ENCODE peak calls at places on chromosomes 11 and 22, in six cellular contexts. Y, T, F, R, B and V are unnamed samples. For H3K4me1 and H3K36me3, the result is how much of the 10 kb centered on the place peaks cover.

GRCh38 chr11:45405916-45406670 is 120.0 kb upstream of the SYT13 start:
- DNase-seq in Y (peak), T (no peak), F (no peak), R (no peak), B (no peak), V (no peak)

GRCh38 chr11:6604081-6604626 is 580 bp downstream of the ILK start:
- DNase-seq in Y (peak), T (peak), F (peak), R (peak), B (no peak), V (peak)

GRCh38 chr22:41831383-41831782 is 1.5 kb upstream of the SREBF2 start:
- DNase-seq in Y (no peak), T (no peak), F (no peak), R (no peak), B (no peak), V (no peak)

GRCh38 chr11:116927163-116927772 is 89.8 kb upstream of the APOA1 start:
- DNase-seq in Y (peak), T (no peak), F (peak), R (no peak), B (no peak), V (no peak)

GRCh38 chr11:58832246-58832645 is 12.3 kb downstream of the GLYATL2 start:
- DNase-seq in Y (peak), T (no peak), F (no peak), R (no peak), B (no peak), V (no peak)

GRCh38 chr22:44319685-44320084 is 6.9 kb upstream of the SHISAL1 start:
- DNase-seq in Y (no peak), T (no peak), F (no peak), R (no peak), B (no peak), V (no peak)

GRCh38 chr11:67607507-67607906 is 771 bp downstream of the NDUFV1 start:
- DNase-seq in Y (no peak), T (no peak), F (no peak), R (no peak), B (no peak), V (no peak)

GRCh38 chr11:44104472-44105294 is 9.2 kb downstream of the EXT2 start:
- DNase-seq in Y (peak), T (no peak), F (peak), R (no peak), B (no peak), V (no peak)

GRCh38 chr11:62830904-62831519 is 839 bp downstream of the STX5 start:
- DNase-seq in Y (peak), T (peak), F (peak), R (no peak), B (no peak), V (no peak)

GRCh38 chr22:50201191-50202129 is 649 bp downstream of the SELENOO start:
- DNase-seq in Y (peak), T (no peak), F (peak), R (peak), B (no peak), V (no peak)

GRCh38 chr22:30212996-30213441 is 33.5 kb downstream of the LIF start:
- DNase-seq in Y (no peak), T (no peak), F (no peak), R (no peak), B (no peak), V (no peak)

GRCh38 chr11:134340354-134340964 is 8.7 kb downstream of the GLB1L2 start:
- DNase-seq in Y (no peak), T (peak), F (no peak), R (no peak), B (no peak), V (no peak)

GRCh38 chr11:94974178-94974577 is 669 bp downstream of the KDM4D start:
- DNase-seq in Y (peak), T (no peak), F (no peak), R (no peak), B (no peak), V (no peak)

GRCh38 chr11:2779499-2779980 is 79.7 kb upstream of the KCNQ1OT1 start:
- DNase-seq in Y (no peak), T (no peak), F (no peak), R (peak), B (no peak), V (no peak)

GRCh38 chr11:84430661-84431060 is 1144.5 kb upstream of the CCDC90B start:
- DNase-seq in Y (no peak), T (no peak), F (peak), R (no peak), B (no peak), V (no peak)

GRCh38 chr11:67118059-67118766 is 850 bp upstream of the KDM2A start:
- DNase-seq in Y (peak), T (peak), F (peak), R (peak), B (no peak), V (no peak)

GRCh38 chr11:46947399-46948077 is 11.0 kb downstream of the CSTPP1 start:
- DNase-seq in Y (no peak), T (no peak), F (peak), R (no peak), B (no peak), V (no peak)

GRCh38 chr11:20397281-20397680 is 9.8 kb downstream of the PRMT3 start:
- DNase-seq in Y (peak), T (no peak), F (peak), R (no peak), B (no peak), V (no peak)

GRCh38 chr11:2885017-2885675 is 429 bp downstream of the CDKN1C start:
- DNase-seq in Y (peak), T (peak), F (peak), R (peak), B (no peak), V (no peak)

GRCh38 chr11:72617080-72617744 is 57.0 kb downstream of the PDE2A start:
- DNase-seq in Y (no peak), T (no peak), F (no peak), R (no peak), B (no peak), V (no peak)

GRCh38 chr22:21948824-21949568 is 3.7 kb downstream of the PPM1F start:
- DNase-seq in Y (no peak), T (no peak), F (no peak), R (no peak), B (no peak), V (no peak)

GRCh38 chr11:64887234-64887756 is 8.9 kb upstream of the EHD1 start:
- DNase-seq in Y (no peak), T (no peak), F (no peak), R (no peak), B (no peak), V (no peak)
- H3K4me1 ChIP-seq in Y (under half), T (under half), F (half or more), R (under half), B (under half), V (under half)

GRCh38 chr11:42709216-42709615 is 602.6 kb upstream of the API5 start:
- DNase-seq in Y (no peak), T (no peak), F (no peak), R (no peak), B (no peak), V (no peak)
- H3K36me3 ChIP-seq in Y (under half), T (under half), F (under half), R (under half), B (under half), V (under half)

GRCh38 chr11:69721745-69722144 is 17.9 kb upstream of the FGF19 start:
- DNase-seq in Y (no peak), T (no peak), F (peak), R (no peak), B (no peak), V (no peak)
- TF ChIP-seq CTCF in Y (peak), T (no peak), F (peak), R (no peak), B (no peak), V (no peak)

GRCh38 chr22:46732513-46732912 is 5.5 kb downstream of the CERK start:
- DNase-seq in Y (no peak), T (peak), F (no peak), R (no peak), B (no peak), V (no peak)

GRCh38 chr22:46732041-46732379 is 6.0 kb downstream of the CERK start:
- DNase-seq in Y (no peak), T (peak), F (no peak), R (no peak), B (no peak), V (no peak)

GRCh38 chr22:46731246-46732040 is 6.6 kb downstream of the CERK start:
- DNase-seq in Y (no peak), T (peak), F (no peak), R (no peak), B (no peak), V (no peak)

GRCh38 chr22:46728470-46728869 is 9.6 kb downstream of the CERK start:
- DNase-seq in Y (no peak), T (peak), F (no peak), R (no peak), B (no peak), V (no peak)

DNA sequence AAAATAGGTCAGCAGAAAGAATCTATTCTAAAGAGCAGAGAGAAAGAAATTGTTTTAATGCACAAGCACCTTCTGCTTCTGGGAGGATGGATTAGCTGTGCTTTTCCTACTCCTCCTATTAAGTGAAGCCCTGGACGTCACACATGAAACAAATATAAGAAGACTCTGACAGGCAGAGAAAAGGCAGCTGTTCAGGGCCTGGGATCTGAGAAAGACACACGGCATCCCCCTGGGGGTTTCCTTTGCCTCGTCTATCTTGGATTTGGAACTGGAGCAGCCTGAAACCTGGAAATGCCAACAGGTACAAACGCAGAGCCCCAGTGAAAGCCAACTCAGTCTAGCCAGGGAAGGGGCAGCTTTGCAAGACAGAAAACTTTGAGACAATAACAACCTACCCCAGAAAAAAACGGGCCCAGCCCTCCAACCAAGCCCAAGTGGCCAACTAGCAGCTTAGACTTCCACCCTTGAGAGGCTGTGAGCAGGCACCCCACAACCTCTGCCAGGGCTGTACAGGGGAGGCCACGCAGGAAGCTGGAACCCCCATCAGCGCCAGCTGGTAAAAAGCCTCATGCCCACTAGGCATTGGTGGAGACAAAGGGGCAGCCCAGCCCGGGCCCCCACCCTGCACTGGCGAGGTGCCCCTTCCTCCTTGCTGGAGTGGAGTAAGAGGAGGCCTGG is 7.3 kb downstream of the CERK start:
- DNase-seq in Y (peak), T (no peak), F (no peak), R (no peak), B (no peak), V (no peak)
- H3K4me1 ChIP-seq in Y (under half), T (half or more), F (under half), R (under half), B (under half), V (under half)

DNA sequence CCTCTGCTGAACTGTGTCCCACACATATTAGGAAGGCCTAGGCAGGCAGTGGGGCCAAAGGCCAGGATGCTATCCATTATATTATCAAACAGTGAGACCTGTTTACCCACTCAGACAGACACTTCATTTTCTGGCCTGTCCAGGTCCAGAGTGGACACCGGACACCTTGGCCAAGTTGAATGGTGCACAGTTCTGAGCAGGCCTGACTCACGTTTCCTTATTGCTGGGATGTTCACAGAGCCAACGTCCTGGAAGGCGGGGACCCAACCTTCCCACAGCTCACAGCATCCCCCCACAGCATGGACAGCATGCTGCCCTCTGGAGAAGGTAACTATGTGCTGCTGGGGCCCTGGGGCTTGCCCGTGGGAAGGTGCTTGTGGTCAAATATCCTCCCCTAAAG is 86.6 kb downstream of the BTBD10 start:
- DNase-seq in Y (no peak), T (no peak), F (no peak), R (no peak), B (no peak), V (no peak)
- H3K36me3 ChIP-seq in Y (under half), T (under half), F (under half), R (under half), B (under half), V (under half)

GRCh38 chr11:34308821-34309585 is 48.8 kb downstream of the ABTB2 start:
- DNase-seq in Y (peak), T (no peak), F (peak), R (no peak), B (no peak), V (peak)
- TF ChIP-seq CTCF in Y (no peak), T (no peak), F (peak), R (no peak), B (no peak), V (no peak)